ENCODE peak calls at places on chromosomes 11 and 22, in eight cellular contexts. W is left ventricle myocardium inferior, Z is pancreas, C is mammary epithelial cell, L is ovary, E is cardiac muscle cell, O is WERI-Rb-1, T is IMR-90. G is an unnamed sample. For H3K9me3, the result is how much of the 10 kb centered on the place peaks cover.

GRCh38 chr11:1563697-1564534 is 8.2 kb downstream of the DUSP8 start:
- DNase-seq in Z (peak), L (no peak), W (no peak), E (no peak), C (no peak), O (no peak), T (no peak), G (no peak)

GRCh38 chr11:655036-655726 is 18.1 kb downstream of the DRD4 start:
- DNase-seq in O (no peak), Z (no peak), T (no peak), W (no peak), C (no peak), E (no peak), L (no peak), G (no peak)

GRCh38 chr22:25120761-25121212 is 78.9 kb upstream of the CRYBB3 start:
- DNase-seq in W (no peak), C (no peak), L (no peak), E (no peak), O (no peak), T (no peak), Z (no peak), G (peak)

GRCh38 chr22:31139866-31140716 is at the start of gene PLA2G3:
- DNase-seq in Z (no peak), L (no peak), T (peak), E (peak), O (no peak), C (no peak), W (no peak), G (peak)

GRCh38 chr22:32204211-32204855 is 540 bp downstream of the RFPL2 start:
- DNase-seq in W (no peak), Z (peak), O (peak), C (no peak), E (no peak), L (no peak), T (no peak), G (no peak)

GRCh38 chr11:123526027-123526805 is 96.1 kb downstream of the GRAMD1B start:
- DNase-seq in L (no peak), C (no peak), W (no peak), T (no peak), E (no peak), Z (no peak), O (no peak), G (no peak)

GRCh38 chr11:83037877-83038276 is 33.8 kb downstream of the RAB30 start:
- DNase-seq in E (peak), O (no peak), C (no peak), W (no peak), T (no peak), L (no peak), Z (no peak), G (no peak)

GRCh38 chr22:29314537-29315285 is 786 bp downstream of the RASL10A start:
- DNase-seq in W (no peak), L (no peak), T (no peak), Z (peak), E (no peak), C (peak), O (peak), G (no peak)

GRCh38 chr22:31623634-31624312 is 38.2 kb downstream of the PISD start:
- DNase-seq in E (no peak), Z (peak), L (no peak), C (no peak), T (no peak), O (no peak), W (no peak), G (no peak)

GRCh38 chr11:74257934-74258553 is 53.4 kb downstream of the P4HA3 start:
- DNase-seq in L (peak), E (peak), T (peak), O (no peak), Z (no peak), C (no peak), W (peak), G (peak)

GRCh38 chr11:114171257-114172054 is 111.9 kb downstream of the ZBTB16 start:
- DNase-seq in L (peak), E (peak), W (peak), Z (peak), T (no peak), C (no peak), O (no peak), G (peak)

GRCh38 chr22:47089796-47090460 is 327.5 kb downstream of the TBC1D22A start:
- DNase-seq in E (no peak), L (no peak), Z (no peak), T (no peak), O (no peak), C (no peak), W (no peak), G (no peak)

GRCh38 chr22:17870408-17870807 is 96.1 kb upstream of the BID start:
- DNase-seq in L (no peak), E (no peak), T (no peak), Z (no peak), C (no peak), O (no peak), W (no peak), G (no peak)

GRCh38 chr11:125228425-125228824 is 63.9 kb downstream of the PKNOX2 start:
- DNase-seq in W (no peak), O (no peak), L (no peak), Z (no peak), T (no peak), E (no peak), C (no peak), G (no peak)

GRCh38 chr11:117044287-117045035 is 53.8 kb downstream of the SIK3 start:
- DNase-seq in O (no peak), Z (no peak), L (no peak), E (no peak), T (no peak), W (no peak), C (peak), G (no peak)

GRCh38 chr22:50551160-50551752 is 5.6 kb downstream of the KLHDC7B start:
- DNase-seq in L (no peak), E (no peak), O (no peak), Z (no peak), W (no peak), C (no peak), T (no peak), G (no peak)

GRCh38 chr11:2211113-2211971 is 39.7 kb upstream of the TH start:
- DNase-seq in T (no peak), C (no peak), L (peak), Z (peak), W (no peak), E (no peak), O (peak), G (no peak)

GRCh38 chr22:41568811-41569210 is 8.0 kb downstream of the CSDC2 start:
- DNase-seq in T (no peak), C (no peak), O (no peak), Z (peak), W (no peak), L (no peak), E (no peak), G (no peak)

GRCh38 chr22:30602049-30602448 is 4.9 kb upstream of the TCN2 start:
- DNase-seq in W (no peak), Z (no peak), L (no peak), O (peak), T (peak), E (peak), C (peak), G (no peak)

GRCh38 chr11:20355221-20356219 is 8.0 kb upstream of the HTATIP2 start:
- DNase-seq in Z (no peak), E (peak), L (no peak), O (peak), W (no peak), C (peak), T (peak), G (no peak)

GRCh38 chr22:44171486-44172076 is 9.1 kb upstream of the PARVG start:
- DNase-seq in C (no peak), L (no peak), W (no peak), T (no peak), O (no peak), Z (no peak), E (no peak), G (no peak)

GRCh38 chr11:58707767-58708166 is 24.0 kb downstream of the GLYAT start:
- DNase-seq in T (no peak), E (no peak), O (no peak), C (no peak), W (no peak), Z (no peak), L (no peak), G (no peak)

GRCh38 chr11:1452744-1453143 is 33.8 kb downstream of the MOB2 start:
- DNase-seq in E (no peak), T (no peak), C (no peak), Z (no peak), L (no peak), O (no peak), W (no peak), G (no peak)

GRCh38 chr22:36299295-36299694 is 46.4 kb downstream of the APOL1 start:
- DNase-seq in T (no peak), O (no peak), E (no peak), L (no peak), C (no peak), W (no peak), Z (peak), G (no peak)

GRCh38 chr11:45771194-45771941 is 33.6 kb upstream of the SLC35C1 start:
- DNase-seq in C (peak), Z (no peak), O (peak), E (peak), T (peak), L (peak), W (peak), G (peak)

GRCh38 chr11:45774023-45774655 is 30.8 kb upstream of the SLC35C1 start:
- DNase-seq in W (no peak), O (no peak), T (no peak), Z (no peak), E (no peak), C (no peak), L (no peak), G (no peak)

GRCh38 chr11:45773271-45774022 is 31.5 kb upstream of the SLC35C1 start:
- DNase-seq in T (no peak), W (no peak), C (no peak), L (no peak), E (no peak), O (no peak), Z (no peak), G (no peak)

GRCh38 chr11:45769960-45770359 is 35.0 kb upstream of the SLC35C1 start:
- DNase-seq in E (no peak), C (no peak), Z (no peak), T (no peak), L (no peak), O (no peak), W (no peak), G (no peak)

DNA sequence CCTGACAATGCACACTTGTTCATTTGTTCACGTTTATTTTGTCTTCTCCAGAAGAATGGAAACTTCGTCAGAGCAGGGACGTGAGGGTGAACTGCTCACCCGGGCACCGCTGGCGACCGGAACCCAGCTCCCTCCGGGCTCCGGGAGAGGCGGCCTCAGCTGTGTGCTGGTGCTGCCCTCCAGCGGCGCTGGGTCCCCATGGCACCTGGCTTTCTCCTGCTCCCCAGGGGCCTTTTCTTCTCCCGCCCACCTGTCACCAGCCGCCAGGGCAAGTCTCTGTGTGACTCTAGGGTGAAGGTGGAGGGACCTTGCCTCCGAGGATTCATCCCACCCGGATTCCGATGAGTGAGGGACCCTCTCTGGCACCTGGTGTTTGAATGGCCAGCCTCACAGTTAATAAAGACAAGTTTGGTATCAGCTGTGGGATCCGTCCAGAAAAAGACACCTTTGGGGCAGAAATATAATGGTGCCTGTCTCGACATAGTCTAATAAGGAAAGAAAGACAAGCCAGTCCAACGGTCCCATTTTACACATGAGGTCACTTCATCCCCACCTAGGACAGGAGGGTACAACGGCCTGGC is 32.9 kb upstream of the SLC35C1 start:
- DNase-seq in C (peak), L (peak), W (peak), Z (peak), T (peak), E (peak), O (peak), G (peak)
- TF ChIP-seq CTCF in C (peak), L (peak), W (peak), Z (peak), T (peak), E (peak), O (peak), G (peak)

GRCh38 chr11:64622681-64623080 is 31.7 kb downstream of the SLC22A12 start:
- DNase-seq in W (no peak), T (no peak), L (no peak), Z (peak), C (no peak), E (no peak), O (no peak), G (no peak)
- H3K9me3 ChIP-seq in W (under half), T (under half), L (under half), Z (under half), C (under half), E (under half), O (under half), G (under half)

DNA sequence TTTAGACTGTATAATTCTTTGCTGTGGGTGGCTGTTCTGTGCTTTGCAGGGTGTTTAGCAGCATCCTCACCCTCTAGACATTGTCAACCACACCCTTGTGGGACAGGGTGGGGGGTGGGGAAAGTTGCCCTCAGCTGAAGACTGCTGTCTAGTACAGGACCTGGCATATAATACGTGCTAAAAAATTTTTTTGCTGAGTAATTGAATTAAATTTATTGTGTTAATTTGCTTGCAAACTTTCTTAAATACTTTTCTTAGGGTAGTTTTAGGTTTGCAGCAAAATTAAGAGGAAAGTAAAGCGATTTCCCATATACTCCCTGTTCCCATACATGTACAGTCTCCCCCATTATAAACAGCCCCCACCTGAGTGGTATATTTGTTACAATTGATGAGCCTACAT is 268.5 kb downstream of the SOX6 start:
- DNase-seq in L (no peak), E (no peak), C (no peak), Z (no peak), O (no peak), W (no peak), T (no peak), G (no peak)
- H3K27ac ChIP-seq in L (no peak), E (no peak), C (no peak), Z (no peak), O (no peak), W (no peak), T (no peak), G (no peak)

DNA sequence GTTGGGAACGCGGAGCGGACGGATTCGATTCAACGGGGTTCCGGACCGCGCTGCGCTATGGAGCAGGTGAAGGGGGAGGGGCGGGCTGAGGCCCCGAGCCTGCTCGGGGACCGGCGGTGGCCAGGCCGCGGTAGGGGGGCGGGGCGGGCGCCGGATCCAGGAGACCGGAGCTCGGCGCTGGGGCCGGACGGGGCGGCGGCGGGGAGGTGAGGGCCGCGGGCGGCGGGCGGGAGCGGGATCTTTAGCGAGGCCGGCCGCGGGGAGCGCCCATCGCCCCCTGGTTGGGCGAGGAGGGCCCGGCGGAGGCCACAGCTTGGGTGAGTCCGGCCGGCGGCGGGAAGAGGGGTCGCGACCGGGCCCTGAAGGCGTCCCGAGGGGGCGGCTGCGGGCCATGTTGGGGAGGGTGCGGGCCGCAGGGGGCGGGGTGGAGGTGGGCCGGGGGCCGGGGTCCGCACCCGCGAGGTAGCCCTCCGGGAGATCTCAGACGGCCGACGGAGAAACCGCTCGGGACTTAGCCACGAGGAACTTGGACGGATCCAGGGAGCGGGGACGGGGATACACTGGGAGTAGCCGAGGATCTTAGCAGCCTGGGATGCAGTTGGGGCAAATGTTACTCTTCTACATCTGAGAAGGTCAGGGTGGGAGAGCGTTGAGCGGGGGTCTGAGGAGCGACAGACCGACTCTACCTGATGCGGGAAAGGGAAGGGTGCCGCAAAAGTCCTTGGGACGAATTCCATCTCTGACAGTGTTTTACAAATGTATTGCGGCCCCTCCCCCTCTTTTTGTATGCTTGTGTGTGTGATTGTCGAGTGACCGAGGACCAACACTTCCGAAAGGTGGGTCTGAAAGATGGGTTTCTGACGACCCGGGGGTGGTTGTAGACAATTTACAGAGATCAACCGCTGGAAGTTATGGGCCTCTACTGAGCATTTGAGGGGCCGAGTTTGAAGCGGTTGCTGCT is 514 bp downstream of the STIP1 start:
- DNase-seq in L (no peak), Z (no peak), C (peak), O (peak), E (no peak), W (no peak), T (peak), G (no peak)
- TF ChIP-seq CTCF in L (no peak), Z (no peak), C (no peak), O (no peak), E (no peak), W (no peak), T (no peak), G (no peak)

G was measured in lung.